ENCODE peak calls at places on chromosomes 7 and 10, in six cellular contexts. Q is astrocyte of the cerebellum, J is WTC11, R is Panc1, A is transverse colon, M is HCT116. B is an unnamed sample.

GRCh38 chr10:78255796-78256638 is 222.4 kb downstream of the RPS24 start:
- DNase-seq in Q (peak), J (no peak), R (peak), A (peak), M (peak), B (no peak)

GRCh38 chr10:124671486-124672075 is 72.6 kb downstream of the FAM53B start:
- DNase-seq in Q (no peak), J (no peak), R (no peak), A (no peak), M (peak), B (no peak)

GRCh38 chr10:9437131-9437530 is 1382.6 kb downstream of the GATA3 start:
- DNase-seq in Q (peak), J (no peak), R (no peak), A (no peak), M (no peak), B (no peak)

GRCh38 chr7:36278069-36278766 is 111.4 kb upstream of the ANLN start:
- DNase-seq in Q (no peak), J (no peak), R (no peak), A (no peak), M (no peak), B (no peak)

GRCh38 chr7:8051998-8052397 is 83.4 kb downstream of the GLCCI1 start:
- DNase-seq in Q (no peak), J (no peak), R (no peak), A (no peak), M (no peak), B (no peak)

GRCh38 chr7:16071246-16071857 is 350.0 kb downstream of the CRPPA start:
- DNase-seq in Q (peak), J (no peak), R (peak), A (peak), M (peak), B (no peak)

GRCh38 chr7:156547884-156548561 is 92.6 kb upstream of the RNF32 start:
- DNase-seq in Q (no peak), J (no peak), R (no peak), A (no peak), M (no peak), B (no peak)

GRCh38 chr7:42285383-42285824 is 48.4 kb upstream of the GLI3 start:
- DNase-seq in Q (no peak), J (no peak), R (no peak), A (no peak), M (no peak), B (no peak)

GRCh38 chr7:134686782-134687181 is 40.1 kb downstream of the BPGM start:
- DNase-seq in Q (no peak), J (no peak), R (no peak), A (no peak), M (no peak), B (no peak)

GRCh38 chr7:93442478-93443224 is 131.9 kb downstream of the CALCR start:
- DNase-seq in Q (no peak), J (peak), R (peak), A (peak), M (peak), B (peak)
- TF ChIP-seq CTCF in Q (peak), J (peak), R (peak), A (peak), M (peak), B (peak)

GRCh38 chr10:16915308-16915707 is 98.1 kb upstream of the RSU1 start:
- DNase-seq in Q (no peak), J (no peak), R (no peak), A (no peak), M (no peak), B (no peak)
- TF ChIP-seq CTCF in Q (no peak), J (no peak), R (peak), A (no peak), M (peak), B (no peak)

DNA sequence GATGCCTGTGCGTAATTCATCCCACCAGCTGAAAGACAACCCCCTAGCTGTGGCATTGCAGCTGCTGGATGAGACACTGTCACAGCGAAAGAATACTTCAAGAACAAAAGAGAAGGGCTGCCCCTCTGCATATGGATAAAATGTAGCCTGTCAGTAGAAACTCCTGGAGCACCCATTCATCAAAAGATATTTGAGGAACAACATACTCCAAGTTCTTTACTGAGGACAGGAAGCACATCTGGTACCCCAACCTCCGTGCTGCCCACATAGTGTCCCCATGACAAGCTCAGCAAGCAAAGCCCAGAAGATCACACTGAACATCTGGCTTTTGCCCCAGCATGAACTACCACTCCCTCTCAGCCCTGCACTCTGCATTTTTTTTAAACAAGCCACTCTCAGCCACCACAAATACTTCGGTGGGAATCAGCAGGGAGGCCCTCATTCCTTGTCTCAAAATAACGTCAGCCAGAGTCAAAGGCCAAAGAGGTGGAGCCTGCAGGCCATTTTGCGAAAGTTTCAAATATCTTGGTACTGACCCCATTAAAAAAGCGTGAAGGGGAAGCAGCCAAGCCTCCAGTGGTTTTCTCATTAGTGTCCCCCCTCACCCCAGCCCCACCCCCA is 1.7 kb downstream of the CREB3L2 start:
- DNase-seq in Q (peak), J (peak), R (no peak), A (peak), M (no peak), B (peak)
- TF ChIP-seq CTCF in Q (no peak), J (no peak), R (no peak), A (no peak), M (no peak), B (no peak)

DNA sequence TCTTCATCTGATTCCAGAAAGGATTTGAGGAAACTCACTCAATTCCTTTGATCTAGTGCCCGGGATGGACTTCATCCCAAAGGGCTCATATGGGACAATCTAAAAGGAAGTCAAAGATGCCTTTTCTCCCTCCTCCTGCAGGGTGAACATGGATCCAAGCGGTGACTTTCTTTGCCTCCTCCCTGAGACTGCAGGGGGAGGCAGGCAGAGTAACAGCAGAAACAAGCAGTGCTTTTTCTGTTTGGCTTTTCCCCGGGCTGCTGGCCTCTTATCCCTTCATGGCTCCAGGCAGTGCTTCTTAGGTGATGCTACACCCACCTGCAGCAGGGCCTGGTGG is 10.0 kb upstream of the DNMBP start:
- DNase-seq in Q (no peak), J (peak), R (no peak), A (no peak), M (no peak), B (no peak)
- TF ChIP-seq CTCF in Q (peak), J (no peak), R (no peak), A (no peak), M (no peak), B (no peak)

DNA sequence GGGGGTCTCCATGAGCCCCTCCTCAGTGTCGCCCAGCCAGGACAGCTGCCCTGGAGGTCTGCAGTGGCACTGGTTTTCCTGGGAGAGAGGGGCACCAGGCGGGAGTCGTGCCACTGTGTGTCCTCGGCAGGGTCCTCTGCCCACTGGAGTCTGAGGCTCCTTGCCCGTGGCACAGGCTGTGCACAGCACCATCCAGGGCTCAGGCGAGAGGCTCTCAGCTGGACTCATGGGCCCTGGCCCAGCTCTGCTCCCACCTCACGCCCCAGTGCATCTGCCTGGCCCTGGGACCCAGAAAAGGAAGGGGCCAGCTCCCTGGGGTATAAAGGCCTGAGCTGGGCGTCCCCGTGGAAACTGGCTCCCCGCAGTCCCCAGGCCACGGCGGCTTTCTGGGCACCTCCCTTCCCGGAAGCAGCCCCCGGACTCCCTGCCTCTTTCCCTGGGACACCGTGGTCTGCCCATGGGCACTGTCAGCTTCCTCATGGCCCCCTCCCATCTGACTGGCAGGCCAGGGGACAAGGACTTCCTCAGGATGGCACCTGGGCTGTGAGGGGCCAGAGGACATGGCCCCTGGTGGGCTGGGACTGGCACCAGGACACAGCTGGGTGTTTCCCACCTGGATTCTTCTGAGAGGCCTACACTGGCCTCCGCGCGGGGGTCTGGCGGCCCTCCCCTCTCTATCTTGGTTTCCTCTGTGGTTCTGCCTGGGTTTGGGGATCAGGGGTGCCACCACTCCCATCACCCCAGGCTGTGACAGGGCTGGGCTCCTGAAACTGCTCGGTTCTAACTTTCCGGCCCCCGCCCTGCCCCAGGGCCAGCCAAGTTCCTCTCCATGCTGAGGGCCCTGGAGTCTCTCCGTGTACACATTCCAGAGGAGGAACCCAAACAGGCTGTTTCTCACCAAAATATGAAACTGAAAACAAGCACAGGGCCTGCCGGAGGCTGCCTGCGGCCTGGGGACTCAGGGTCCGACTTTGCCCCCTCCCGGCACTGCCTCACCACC is 5.5 kb downstream of the FOXL3 start:
- DNase-seq in Q (no peak), J (no peak), R (no peak), A (no peak), M (no peak), B (no peak)
- TF ChIP-seq CTCF in Q (no peak), J (no peak), R (no peak), A (no peak), M (no peak), B (no peak)

GRCh38 chr7:154916381-154917213 is 86.3 kb downstream of the PAXIP1 start:
- DNase-seq in Q (no peak), J (no peak), R (no peak), A (no peak), M (no peak), B (no peak)

GRCh38 chr7:154917214-154918160 is 85.4 kb downstream of the PAXIP1 start:
- DNase-seq in Q (no peak), J (no peak), R (no peak), A (no peak), M (no peak), B (no peak)

GRCh38 chr7:154918741-154919140 is 84.2 kb downstream of the PAXIP1 start:
- DNase-seq in Q (no peak), J (no peak), R (no peak), A (no peak), M (no peak), B (no peak)

GRCh38 chr7:154915600-154915999 is 87.3 kb downstream of the PAXIP1 start:
- DNase-seq in Q (no peak), J (no peak), R (no peak), A (no peak), M (no peak), B (no peak)

GRCh38 chr7:154919324-154920222 is 83.4 kb downstream of the PAXIP1 start:
- DNase-seq in Q (no peak), J (no peak), R (no peak), A (no peak), M (no peak), B (no peak)
- TF ChIP-seq CTCF in Q (no peak), J (no peak), R (no peak), A (no peak), M (no peak), B (no peak)

B was measured in glutamatergic neuron.